ENCODE peak calls at places on chromosomes 11 and 22, in eight cellular contexts. K is AG10803; I is WTC11; D is CD8-positive, alpha-beta T cell; R is dorsolateral prefrontal cortex; G is esophagus muscularis mucosa; V is colonic mucosa; Q is upper lobe of right lung. F is an unnamed sample.

GRCh38 chr22:20239063-20239950 is 28.8 kb downstream of the RTN4R start:
- DNase-seq in D (no peak), I (no peak), K (peak), V (no peak), R (peak), Q (no peak), G (no peak), F (peak)

GRCh38 chr11:61027141-61027840 is 55.8 kb downstream of the CD6 start:
- DNase-seq in I (no peak), K (no peak), D (peak), Q (no peak), G (no peak), V (no peak), R (no peak), F (no peak)

GRCh38 chr11:5658318-5658717 is 26.6 kb downstream of the TRIM5 start:
- DNase-seq in I (no peak), V (no peak), Q (no peak), G (no peak), D (no peak), K (no peak), R (no peak), F (no peak)

GRCh38 chr22:20749453-20749852 is 24.5 kb upstream of the SERPIND1 start:
- DNase-seq in Q (no peak), R (no peak), G (no peak), K (no peak), D (no peak), I (no peak), V (no peak), F (no peak)

GRCh38 chr11:69253028-69253427 is 40.9 kb upstream of the MYEOV start:
- DNase-seq in I (no peak), R (no peak), V (no peak), Q (no peak), D (no peak), G (no peak), K (peak), F (no peak)

GRCh38 chr11:35348898-35349687 is 70.3 kb downstream of the SLC1A2 start:
- DNase-seq in R (no peak), I (no peak), V (no peak), D (no peak), Q (no peak), G (no peak), K (no peak), F (no peak)

GRCh38 chr22:24803064-24803542 is 2.9 kb upstream of the SGSM1 start:
- DNase-seq in Q (peak), R (peak), I (peak), D (peak), G (no peak), V (peak), K (peak), F (peak)

GRCh38 chr11:32852142-32852541 is 22.4 kb downstream of the PRRG4 start:
- DNase-seq in D (no peak), V (peak), I (no peak), K (peak), R (no peak), Q (no peak), G (peak), F (no peak)

GRCh38 chr11:19577849-19578619 is 134.6 kb upstream of the NAV2 start:
- DNase-seq in R (peak), V (no peak), K (peak), D (no peak), I (no peak), Q (no peak), G (no peak), F (no peak)

GRCh38 chr11:108405706-108406105 is 61.6 kb downstream of the C11orf65 start:
- DNase-seq in D (no peak), I (no peak), R (no peak), K (peak), V (no peak), G (no peak), Q (no peak), F (no peak)

GRCh38 chr11:66835762-66836405 is 7.4 kb upstream of the RCE1 start:
- DNase-seq in I (no peak), D (no peak), G (no peak), R (no peak), V (no peak), K (peak), Q (no peak), F (no peak)

GRCh38 chr11:73384871-73385692 is 8.9 kb downstream of the RELT start:
- DNase-seq in R (no peak), K (peak), Q (peak), D (no peak), I (no peak), G (no peak), V (peak), F (peak)

GRCh38 chr11:123429336-123429735 is 733 bp upstream of the GRAMD1B start:
- DNase-seq in G (no peak), Q (no peak), K (peak), V (no peak), D (no peak), I (no peak), R (no peak), F (no peak)

GRCh38 chr22:37726240-37726887 is 29.5 kb downstream of the TRIOBP start:
- DNase-seq in R (no peak), K (peak), G (no peak), Q (no peak), D (no peak), V (no peak), I (no peak), F (peak)

GRCh38 chr11:65434667-65435179 is 12.1 kb downstream of the NEAT1 start:
- DNase-seq in Q (no peak), R (no peak), V (no peak), D (no peak), I (no peak), K (peak), G (peak), F (no peak)

GRCh38 chr22:24321999-24322398 is 51.4 kb downstream of the SPECC1L start:
- DNase-seq in Q (no peak), D (no peak), I (no peak), K (no peak), R (no peak), G (no peak), V (no peak), F (no peak)

GRCh38 chr22:36249160-36249559 is 3.8 kb upstream of the APOL1 start:
- DNase-seq in Q (no peak), D (no peak), G (no peak), K (no peak), V (no peak), I (no peak), R (no peak), F (no peak)
- TF ChIP-seq CTCF in Q (no peak), D (no peak), G (no peak), K (no peak), V (no peak), I (no peak), R (no peak), F (no peak)

GRCh38 chr22:22893891-22894739 is 6.5 kb downstream of the IGLL5 start:
- DNase-seq in Q (peak), V (no peak), K (no peak), G (no peak), I (no peak), R (no peak), D (no peak), F (no peak)

GRCh38 chr22:22894740-22895731 is 7.4 kb downstream of the IGLL5 start:
- DNase-seq in I (no peak), D (no peak), Q (peak), G (no peak), R (no peak), K (no peak), V (no peak), F (no peak)

GRCh38 chr22:22891139-22891621 is 3.6 kb downstream of the IGLL5 start:
- DNase-seq in I (no peak), R (no peak), K (no peak), G (no peak), D (no peak), V (no peak), Q (no peak), F (no peak)

GRCh38 chr22:22892096-22893052 is 4.8 kb downstream of the IGLL5 start:
- DNase-seq in D (no peak), G (no peak), I (no peak), R (no peak), Q (no peak), V (no peak), K (no peak), F (no peak)

DNA sequence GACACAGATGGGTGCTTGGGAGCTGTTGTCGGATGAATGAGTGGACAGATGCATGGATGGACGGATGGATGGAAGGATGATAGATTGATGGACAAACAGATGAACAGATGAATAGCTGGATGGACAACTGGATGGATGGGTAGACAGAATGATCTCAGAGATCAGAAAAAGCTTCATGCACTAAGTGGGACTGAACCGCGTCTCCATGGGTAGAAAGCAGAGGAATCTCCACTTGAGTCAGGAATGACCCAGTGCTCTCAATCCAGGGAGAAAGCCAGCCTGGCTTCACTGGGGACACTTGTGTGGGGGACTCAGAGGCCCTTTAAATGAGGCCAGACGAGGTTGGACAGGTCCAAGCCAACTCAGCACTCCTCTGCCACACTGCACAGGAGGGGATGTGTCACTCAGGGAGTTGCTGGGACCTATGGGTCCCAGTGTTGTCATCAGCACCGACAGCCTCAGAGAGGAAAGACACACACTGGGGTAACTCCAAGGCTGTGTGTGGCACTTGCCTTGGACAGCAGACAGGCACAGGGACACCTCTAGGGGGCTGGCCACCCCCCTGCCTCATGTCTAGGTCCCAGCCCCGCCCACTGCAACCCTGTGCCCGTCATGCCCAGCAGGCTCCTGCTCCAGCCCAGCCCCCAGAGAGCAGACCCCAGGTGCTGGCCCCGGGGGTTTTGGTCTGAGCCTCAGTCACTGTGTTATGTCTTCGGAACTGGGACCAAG is 5.6 kb downstream of the IGLL5 start:
- DNase-seq in V (no peak), R (no peak), Q (peak), G (no peak), I (no peak), D (no peak), K (no peak), F (no peak)
- TF ChIP-seq CTCF in V (no peak), R (no peak), Q (no peak), G (no peak), I (no peak), D (no peak), K (no peak), F (no peak)

GRCh38 chr11:93902921-93903320 is 52.5 kb upstream of the VSTM5 start:
- DNase-seq in R (no peak), K (no peak), I (no peak), Q (no peak), G (peak), V (no peak), D (no peak), F (no peak)

GRCh38 chr11:93904711-93905110 is 54.3 kb upstream of the VSTM5 start:
- DNase-seq in D (no peak), Q (no peak), K (no peak), R (no peak), V (no peak), G (no peak), I (no peak), F (no peak)

GRCh38 chr11:93905384-93905783 is 55.0 kb upstream of the VSTM5 start:
- DNase-seq in D (no peak), Q (no peak), R (no peak), V (no peak), G (no peak), K (peak), I (no peak), F (no peak)

GRCh38 chr11:93906486-93906885 is 56.1 kb upstream of the VSTM5 start:
- DNase-seq in K (no peak), G (no peak), R (no peak), V (no peak), D (no peak), I (no peak), Q (no peak), F (no peak)

DNA sequence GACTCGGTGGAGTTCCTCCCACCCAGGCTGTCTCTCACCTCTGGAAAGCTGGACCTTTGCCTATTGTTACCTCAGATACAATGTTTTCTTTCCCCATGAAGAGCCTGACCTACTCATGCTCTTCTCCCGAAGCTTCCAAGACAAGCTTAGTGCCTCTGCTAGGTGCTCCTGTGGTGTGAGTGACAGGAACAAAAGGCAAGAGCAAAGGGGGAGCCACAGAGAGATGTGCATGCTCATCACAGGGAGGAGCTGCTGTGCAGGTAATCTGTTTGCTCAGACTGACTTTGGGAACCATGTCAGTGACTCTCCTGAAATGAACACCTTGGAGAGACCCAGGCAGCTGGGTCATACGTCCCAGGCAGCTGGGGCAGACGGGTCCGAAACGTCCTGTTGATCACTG is 53.6 kb upstream of the VSTM5 start:
- DNase-seq in Q (no peak), K (no peak), R (no peak), I (no peak), V (no peak), G (no peak), D (no peak), F (no peak)
- TF ChIP-seq CTCF in Q (no peak), K (no peak), R (no peak), I (no peak), V (no peak), G (no peak), D (no peak), F (peak)

GRCh38 chr22:50665212-50665611 is 7.4 kb upstream of the SHANK3 start:
- DNase-seq in R (no peak), Q (no peak), D (no peak), I (no peak), K (no peak), G (no peak), V (no peak), F (no peak)
- TF ChIP-seq CTCF in R (no peak), Q (no peak), D (no peak), I (no peak), K (no peak), G (no peak), V (no peak), F (no peak)

GRCh38 chr11:115217726-115218311 is 286.4 kb downstream of the CADM1 start:
- DNase-seq in I (no peak), K (no peak), Q (no peak), G (no peak), R (no peak), V (no peak), D (no peak), F (no peak)

GRCh38 chr11:115213007-115213406 is 291.2 kb downstream of the CADM1 start:
- DNase-seq in V (no peak), G (no peak), D (no peak), Q (no peak), R (no peak), I (peak), K (no peak), F (no peak)

GRCh38 chr11:115219378-115219777 is 284.8 kb downstream of the CADM1 start:
- DNase-seq in G (no peak), V (no peak), D (no peak), I (no peak), K (no peak), Q (no peak), R (no peak), F (no peak)

GRCh38 chr11:115214644-115215305 is 289.4 kb downstream of the CADM1 start:
- DNase-seq in G (no peak), V (no peak), Q (no peak), K (no peak), D (no peak), R (no peak), I (no peak), F (no peak)

DNA sequence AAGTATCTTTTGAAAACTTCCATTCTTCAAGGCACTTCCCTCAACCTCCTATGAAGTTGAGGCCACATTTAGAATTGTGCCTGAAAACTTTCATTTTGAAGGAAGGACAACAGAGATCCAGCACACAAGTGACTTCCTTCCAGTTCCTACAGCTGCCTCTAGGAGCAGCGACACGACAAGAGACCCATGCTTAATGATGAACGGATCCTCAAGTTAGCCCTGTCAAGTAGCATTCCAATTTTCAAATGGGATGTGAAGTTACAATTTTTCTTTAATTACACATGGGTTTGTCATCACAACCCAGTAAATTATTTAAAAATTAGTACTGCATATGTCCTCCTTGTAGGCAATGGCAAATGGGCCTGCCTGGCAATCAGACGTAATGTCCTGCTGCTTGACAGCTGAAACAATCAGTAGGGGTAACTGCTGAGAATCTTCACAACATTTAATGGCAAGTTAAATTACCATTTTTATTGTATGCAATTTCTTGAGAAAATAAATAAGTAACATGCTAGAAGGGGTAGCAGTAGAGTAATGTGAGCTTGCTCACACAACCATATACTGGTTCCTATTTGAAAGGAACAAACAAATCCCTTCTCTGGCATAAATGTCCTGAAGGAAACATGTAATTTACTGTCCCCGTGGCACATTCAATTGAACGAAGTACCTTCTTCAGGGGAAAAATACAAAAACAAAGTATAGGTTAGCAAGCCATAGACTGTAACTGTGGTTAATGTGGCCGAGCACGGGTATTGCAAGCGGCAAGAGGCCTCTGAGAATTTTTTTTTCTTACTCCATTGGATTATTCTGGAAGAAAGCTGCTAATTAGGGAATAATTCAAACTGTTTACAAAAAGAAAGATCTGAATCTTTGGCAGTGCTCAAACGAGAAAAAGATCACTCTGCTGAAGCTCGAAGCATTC is 288.3 kb downstream of the CADM1 start:
- DNase-seq in I (peak), G (no peak), K (no peak), V (no peak), Q (no peak), R (no peak), D (no peak), F (no peak)
- TF ChIP-seq CTCF in I (peak), G (no peak), K (peak), V (no peak), Q (no peak), R (no peak), D (no peak), F (peak)